ENCODE peak calls at places on chromosome 22, in eight cellular contexts. C, E, N, W, V, Z, R and L are unnamed samples. For H3K9me3, the result is how much of the 10 kb centered on the place peaks cover.

GRCh38 chr22:33837806-33838205 is 82.5 kb downstream of the LARGE1 start:
- DNase-seq in C (no peak), E (no peak), N (no peak), W (no peak), V (no peak), Z (no peak), R (no peak), L (no peak)

GRCh38 chr22:49667236-49667635 is 160.4 kb downstream of the BRD1 start:
- DNase-seq in C (peak), E (peak), N (no peak), W (peak), V (no peak), Z (no peak), R (no peak), L (no peak)

GRCh38 chr22:37213941-37214340 is 1.7 kb upstream of the SSTR3 start:
- DNase-seq in C (no peak), E (peak), N (no peak), W (no peak), V (no peak), Z (no peak), R (no peak), L (no peak)

GRCh38 chr22:20464096-20464614 is 26.5 kb upstream of the SCARF2 start:
- DNase-seq in C (no peak), E (peak), N (peak), W (no peak), V (no peak), Z (no peak), R (no peak), L (no peak)

GRCh38 chr22:25419247-25420113 is 145.0 kb upstream of the GRK3 start:
- DNase-seq in C (peak), E (no peak), N (no peak), W (no peak), V (no peak), Z (no peak), R (peak), L (peak)

GRCh38 chr22:25351631-25352293 is 132.3 kb downstream of the CRYBB2 start:
- DNase-seq in C (no peak), E (no peak), N (no peak), W (no peak), V (no peak), Z (no peak), R (peak), L (no peak)

GRCh38 chr22:49777569-49778250 is 50.0 kb downstream of the BRD1 start:
- DNase-seq in C (no peak), E (no peak), N (no peak), W (peak), V (no peak), Z (no peak), R (no peak), L (no peak)

GRCh38 chr22:29635734-29636357 is 32.4 kb downstream of the NF2 start:
- DNase-seq in C (no peak), E (no peak), N (no peak), W (no peak), V (peak), Z (no peak), R (no peak), L (no peak)

GRCh38 chr22:30497466-30498150 is 7.9 kb downstream of the SEC14L4 start:
- DNase-seq in C (no peak), E (no peak), N (no peak), W (no peak), V (no peak), Z (no peak), R (no peak), L (no peak)

GRCh38 chr22:43136255-43136654 is 6.9 kb downstream of the MCAT start:
- DNase-seq in C (peak), E (peak), N (peak), W (peak), V (peak), Z (no peak), R (peak), L (no peak)

GRCh38 chr22:21857501-21857914 is 9.9 kb downstream of the MAPK1 start:
- DNase-seq in C (no peak), E (no peak), N (no peak), W (no peak), V (no peak), Z (no peak), R (no peak), L (no peak)

GRCh38 chr22:23826510-23827350 is 12.1 kb downstream of the DERL3 start:
- DNase-seq in C (no peak), E (peak), N (no peak), W (no peak), V (no peak), Z (no peak), R (no peak), L (no peak)

GRCh38 chr22:22773979-22774738 is 113.5 kb upstream of the IGLL5 start:
- DNase-seq in C (no peak), E (no peak), N (no peak), W (no peak), V (no peak), Z (no peak), R (no peak), L (no peak)

GRCh38 chr22:44200855-44201550 is 20.3 kb downstream of the PARVG start:
- DNase-seq in C (no peak), E (no peak), N (no peak), W (no peak), V (no peak), Z (no peak), R (no peak), L (no peak)

GRCh38 chr22:49551897-49552659 is 275.6 kb downstream of the BRD1 start:
- DNase-seq in C (no peak), E (peak), N (no peak), W (no peak), V (no peak), Z (no peak), R (no peak), L (no peak)

GRCh38 chr22:38505595-38506117 is 455 bp downstream of the DDX17 start:
- DNase-seq in C (peak), E (peak), N (peak), W (peak), V (peak), Z (no peak), R (peak), L (peak)

GRCh38 chr22:32203181-32204105 is 1.4 kb downstream of the RFPL2 start:
- DNase-seq in C (no peak), E (no peak), N (no peak), W (no peak), V (no peak), Z (no peak), R (no peak), L (peak)

GRCh38 chr22:50303848-50304527 is 3.5 kb downstream of the PLXNB2 start:
- DNase-seq in C (peak), E (no peak), N (no peak), W (no peak), V (peak), Z (no peak), R (peak), L (peak)

GRCh38 chr22:44219101-44219870 is 38.6 kb downstream of the PARVG start:
- DNase-seq in C (no peak), E (no peak), N (no peak), W (no peak), V (no peak), Z (no peak), R (no peak), L (peak)

GRCh38 chr22:21446827-21447690 is 20.1 kb upstream of the TMEM191C start:
- DNase-seq in C (no peak), E (peak), N (no peak), W (no peak), V (no peak), Z (no peak), R (peak), L (no peak)

GRCh38 chr22:50687829-50688228 is 15.2 kb downstream of the SHANK3 start:
- DNase-seq in C (no peak), E (peak), N (no peak), W (no peak), V (no peak), Z (no peak), R (no peak), L (peak)

GRCh38 chr22:49780281-49780991 is 47.2 kb downstream of the BRD1 start:
- DNase-seq in C (no peak), E (no peak), N (no peak), W (peak), V (no peak), Z (no peak), R (no peak), L (no peak)

GRCh38 chr22:47550524-47551437 is 788.3 kb downstream of the TBC1D22A start:
- DNase-seq in C (no peak), E (no peak), N (no peak), W (no peak), V (no peak), Z (no peak), R (no peak), L (no peak)

GRCh38 chr22:47549741-47550340 is 787.4 kb downstream of the TBC1D22A start:
- DNase-seq in C (no peak), E (no peak), N (no peak), W (no peak), V (no peak), Z (no peak), R (no peak), L (no peak)

GRCh38 chr22:47552541-47553205 is 790.2 kb downstream of the TBC1D22A start:
- DNase-seq in C (no peak), E (no peak), N (no peak), W (no peak), V (no peak), Z (no peak), R (no peak), L (no peak)

GRCh38 chr22:47552024-47552423 is 789.6 kb downstream of the TBC1D22A start:
- DNase-seq in C (no peak), E (no peak), N (no peak), W (no peak), V (no peak), Z (no peak), R (no peak), L (no peak)

GRCh38 chr22:47551438-47551788 is 789.0 kb downstream of the TBC1D22A start:
- DNase-seq in C (no peak), E (no peak), N (no peak), W (no peak), V (no peak), Z (no peak), R (no peak), L (no peak)
- H3K9me3 ChIP-seq in C (under half), E (under half), N (under half), W (under half), V (under half), Z (under half), R (under half), L (under half)

GRCh38 chr22:45602824-45603301 is 68.8 kb upstream of the ATXN10 start:
- DNase-seq in C (no peak), E (peak), N (no peak), W (no peak), V (no peak), Z (no peak), R (no peak), L (no peak)

GRCh38 chr22:45602004-45602733 is 69.5 kb upstream of the ATXN10 start:
- DNase-seq in C (no peak), E (peak), N (no peak), W (no peak), V (no peak), Z (no peak), R (no peak), L (no peak)

GRCh38 chr22:45600791-45601730 is 70.6 kb upstream of the ATXN10 start:
- DNase-seq in C (no peak), E (no peak), N (no peak), W (no peak), V (no peak), Z (no peak), R (peak), L (no peak)

GRCh38 chr22:45603631-45604030 is 68.0 kb upstream of the ATXN10 start:
- DNase-seq in C (no peak), E (no peak), N (no peak), W (no peak), V (no peak), Z (no peak), R (no peak), L (no peak)

DNA sequence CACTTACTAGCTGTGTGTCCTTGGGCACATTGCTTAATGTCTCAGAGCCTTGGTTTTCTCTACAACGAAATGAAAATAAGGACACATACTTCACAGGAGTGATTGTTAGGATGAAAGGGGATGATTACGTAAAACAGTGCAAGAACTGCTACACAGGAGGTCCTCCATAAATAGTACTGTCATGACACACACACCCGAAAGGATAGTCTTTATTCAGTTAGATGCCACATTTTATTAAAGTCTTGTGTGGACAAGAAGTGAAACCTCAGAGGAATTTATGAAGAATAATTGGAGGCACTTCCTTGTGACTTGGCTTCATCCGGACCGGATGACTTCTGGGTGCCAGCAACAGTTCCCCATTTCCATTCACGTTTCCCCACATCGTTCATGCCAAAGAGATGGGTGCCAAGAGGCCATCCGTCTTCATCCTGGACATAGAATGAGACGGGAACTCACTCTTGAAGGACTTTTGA is 67.4 kb upstream of the ATXN10 start:
- DNase-seq in C (no peak), E (no peak), N (no peak), W (no peak), V (no peak), Z (peak), R (peak), L (no peak)
- H3K9me3 ChIP-seq in C (under half), E (under half), N (under half), W (under half), V (under half), Z (under half), R (under half), L (under half)

DNA sequence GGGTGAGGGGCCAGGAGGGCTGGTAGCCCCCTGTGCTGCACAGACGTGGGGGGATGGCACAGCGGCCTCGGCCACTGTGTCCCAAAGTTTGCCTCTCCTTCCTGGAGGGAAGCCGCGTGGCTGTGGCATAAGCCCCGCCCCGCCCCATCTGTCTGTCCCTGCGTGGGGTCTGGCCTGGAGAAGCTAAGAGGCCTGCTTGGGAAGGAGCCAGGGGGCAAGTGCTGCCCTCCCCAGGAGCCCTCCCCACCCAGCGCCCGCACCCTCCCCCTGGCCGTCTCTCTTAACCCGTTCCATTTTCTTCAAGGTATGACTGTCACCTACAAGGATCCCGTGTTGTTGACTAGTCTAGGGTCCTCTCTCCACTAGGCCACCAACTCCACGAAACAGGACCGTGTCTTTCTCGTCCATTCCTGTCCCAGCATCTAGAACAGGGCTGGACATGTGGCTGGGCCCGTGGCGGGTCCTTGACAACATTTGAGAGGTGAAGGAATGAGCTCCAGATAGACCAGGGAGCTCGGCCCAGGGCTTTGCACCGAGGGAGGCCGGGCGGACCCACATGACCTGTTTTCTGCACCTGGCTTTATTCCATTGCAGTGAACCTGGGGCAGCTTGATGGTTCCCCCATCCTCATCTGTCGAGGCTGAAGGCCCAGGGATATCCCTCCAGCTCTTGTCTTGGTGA is 428.0 kb downstream of the TBC1D22A start:
- DNase-seq in C (no peak), E (peak), N (peak), W (no peak), V (no peak), Z (no peak), R (no peak), L (no peak)
- H3K9me3 ChIP-seq in C (under half), E (under half), N (under half), W (under half), V (under half), Z (under half), R (under half), L (under half)

DNA sequence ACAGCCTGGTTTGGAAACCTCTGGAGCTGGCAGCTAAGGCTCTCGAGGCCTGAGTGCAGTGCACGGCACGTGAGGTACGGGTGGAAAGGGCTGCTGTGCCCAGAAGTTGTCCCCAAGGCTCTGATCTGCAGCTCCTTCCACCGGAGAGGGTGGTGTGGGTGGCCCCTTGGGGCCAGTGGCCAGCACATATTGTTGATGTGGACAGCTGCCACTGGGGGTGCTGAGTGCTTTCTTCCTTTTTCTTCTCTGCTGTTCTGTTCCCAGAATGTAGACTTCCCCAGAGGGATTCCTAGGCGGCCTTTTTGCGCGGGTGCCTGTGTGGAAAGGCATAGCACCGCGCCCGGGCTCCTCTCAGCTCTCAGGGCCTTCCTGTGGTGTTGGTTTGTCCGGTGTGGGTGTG is 1476.5 kb downstream of the TBC1D22A start:
- DNase-seq in C (no peak), E (peak), N (no peak), W (no peak), V (no peak), Z (no peak), R (no peak), L (no peak)
- H3K9me3 ChIP-seq in C (under half), E (under half), N (under half), W (under half), V (under half), Z (under half), R (under half), L (under half)

GRCh38 chr22:17873804-17874203 is 99.5 kb upstream of the BID start:
- DNase-seq in C (no peak), E (no peak), N (no peak), W (no peak), V (no peak), Z (no peak), R (no peak), L (no peak)

GRCh38 chr22:17873116-17873515 is 98.8 kb upstream of the BID start:
- DNase-seq in C (no peak), E (no peak), N (no peak), W (no peak), V (no peak), Z (no peak), R (no peak), L (no peak)

GRCh38 chr22:17871726-17872458 is 97.6 kb upstream of the BID start:
- DNase-seq in C (no peak), E (peak), N (no peak), W (peak), V (no peak), Z (no peak), R (no peak), L (no peak)

GRCh38 chr22:17874231-17874630 is 100.0 kb upstream of the BID start:
- DNase-seq in C (peak), E (no peak), N (no peak), W (no peak), V (no peak), Z (no peak), R (no peak), L (no peak)

DNA sequence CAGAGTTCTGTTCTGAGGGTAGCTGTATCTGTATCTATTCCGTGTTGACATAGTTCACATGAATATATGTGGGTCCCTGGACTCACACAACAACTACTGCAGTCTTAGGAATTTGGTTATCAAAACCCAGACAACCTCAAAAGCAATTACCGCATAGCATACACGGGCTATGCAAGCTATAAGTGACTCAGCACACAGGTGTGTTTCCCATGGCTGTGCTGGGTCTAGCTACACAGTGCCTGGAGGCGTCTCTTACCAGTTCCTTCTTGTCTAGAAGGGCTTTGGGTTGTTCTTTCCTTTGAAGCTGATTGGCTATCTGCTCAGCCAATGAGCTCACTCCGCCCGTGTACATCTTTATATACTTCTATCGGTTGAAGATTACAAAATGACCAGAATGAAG is 98.2 kb upstream of the BID start:
- DNase-seq in C (no peak), E (no peak), N (no peak), W (no peak), V (no peak), Z (peak), R (no peak), L (no peak)
- H3K9me3 ChIP-seq in C (under half), E (under half), N (under half), W (under half), V (under half), Z (under half), R (under half), L (under half)